ENCODE peak calls at places on chromosomes 3 and 15, in seven cellular contexts. E, Q, P, S, K, R and L are unnamed samples.
A peak's percentile ranks its signal among the peaks of the same experiment; 100 is the strongest.

GRCh38 chr3:168250415-168250861 is 154.7 kb upstream of the GOLIM4 start:
- DNase-seq in S (no peak), K (no peak), Q (no peak), R (no peak), P (no peak), E (no peak), L (no peak)

GRCh38 chr3:188000361-188000861 is 153.5 kb upstream of the LPP start:
- DNase-seq in S (no peak), K (no peak), Q (no peak), P (no peak), R (no peak), E (no peak), L (no peak)

GRCh38 chr3:69090021-69090420 is 5.3 kb downstream of the ARL6IP5 start:
- DNase-seq in S (no peak), E (no peak), Q (no peak), R (no peak), P (no peak), K (peak; percentile 63), L (no peak)

GRCh38 chr15:48096813-48097212 is 24.0 kb upstream of the SLC24A5 start:
- DNase-seq in S (no peak), P (no peak), E (no peak), Q (no peak), R (no peak), K (peak; percentile 76), L (no peak)

GRCh38 chr3:64898941-64899340 is 211.1 kb upstream of the ADAMTS9 start:
- DNase-seq in P (no peak), E (no peak), S (no peak), R (no peak), K (no peak), Q (no peak), L (no peak)

GRCh38 chr15:79844221-79844620 is 52.6 kb downstream of the MTHFS start:
- DNase-seq in K (peak; percentile 50), Q (no peak), S (no peak), E (no peak), P (no peak), R (no peak), L (no peak)

GRCh38 chr3:68874551-68875348 is 57.6 kb downstream of the TAFA4 start:
- DNase-seq in Q (no peak), K (no peak), R (no peak), E (no peak), P (no peak), S (no peak), L (no peak)

GRCh38 chr15:64686130-64686735 is 89.2 kb downstream of the RBPMS2 start:
- DNase-seq in K (peak; percentile 50), Q (peak; percentile 60), R (no peak), P (no peak), S (no peak), E (no peak), L (no peak)

GRCh38 chr3:197333901-197334639 is 35.7 kb upstream of the DLG1 start:
- DNase-seq in P (no peak), R (no peak), E (no peak), Q (no peak), K (no peak), S (no peak), L (no peak)